ENCODE peak calls at places on chromosomes 1 and 21, in eight cellular contexts. One of them, this sample, is unnamed. For H3K27me3, the result is how much of the 10 kb centered on the place peaks cover.

GRCh38 chr21:34690041-34690792 is 21.4 kb downstream of the CLIC6 start:
- DNase-seq in testis: no peak
- DNase-seq in IMR-90: no peak
- DNase-seq in right cardiac atrium: no peak
- DNase-seq in CD8-positive, alpha-beta memory T cell: no peak
- DNase-seq in breast epithelium: no peak
- DNase-seq in Karpas-422: no peak
- DNase-seq in heart left ventricle: no peak
- DNase-seq in this sample: no peak

GRCh38 chr1:70264875-70265274 is 43.7 kb downstream of the SRSF11 start:
- DNase-seq in testis: peak
- DNase-seq in IMR-90: no peak
- DNase-seq in right cardiac atrium: no peak
- DNase-seq in CD8-positive, alpha-beta memory T cell: no peak
- DNase-seq in breast epithelium: no peak
- DNase-seq in Karpas-422: no peak
- DNase-seq in heart left ventricle: no peak
- DNase-seq in this sample: no peak

GRCh38 chr1:164784960-164785359 is 226.0 kb downstream of the PBX1 start:
- DNase-seq in testis: no peak
- DNase-seq in IMR-90: no peak
- DNase-seq in right cardiac atrium: no peak
- DNase-seq in CD8-positive, alpha-beta memory T cell: no peak
- DNase-seq in breast epithelium: no peak
- DNase-seq in Karpas-422: no peak
- DNase-seq in heart left ventricle: no peak
- DNase-seq in this sample: no peak

GRCh38 chr1:201718346-201719202 is 110.4 kb upstream of the IPO9 start:
- DNase-seq in testis: no peak
- DNase-seq in IMR-90: no peak
- DNase-seq in right cardiac atrium: peak
- DNase-seq in CD8-positive, alpha-beta memory T cell: no peak
- DNase-seq in breast epithelium: no peak
- DNase-seq in Karpas-422: peak
- DNase-seq in heart left ventricle: peak
- DNase-seq in this sample: no peak

GRCh38 chr1:60101516-60101915 is 27.9 kb upstream of the C1orf87 start:
- DNase-seq in testis: no peak
- DNase-seq in IMR-90: no peak
- DNase-seq in right cardiac atrium: no peak
- DNase-seq in CD8-positive, alpha-beta memory T cell: no peak
- DNase-seq in breast epithelium: no peak
- DNase-seq in Karpas-422: no peak
- DNase-seq in heart left ventricle: no peak
- DNase-seq in this sample: no peak

GRCh38 chr1:150196411-150196810 is 39.5 kb downstream of the ANP32E start:
- DNase-seq in testis: no peak
- DNase-seq in IMR-90: no peak
- DNase-seq in right cardiac atrium: no peak
- DNase-seq in CD8-positive, alpha-beta memory T cell: no peak
- DNase-seq in breast epithelium: no peak
- DNase-seq in Karpas-422: no peak
- DNase-seq in heart left ventricle: no peak
- DNase-seq in this sample: no peak

GRCh38 chr1:228979774-228980173 is 244.5 kb downstream of the RHOU start:
- DNase-seq in testis: no peak
- DNase-seq in IMR-90: no peak
- DNase-seq in right cardiac atrium: no peak
- DNase-seq in CD8-positive, alpha-beta memory T cell: no peak
- DNase-seq in breast epithelium: no peak
- DNase-seq in Karpas-422: no peak
- DNase-seq in heart left ventricle: no peak
- DNase-seq in this sample: no peak

GRCh38 chr1:196355206-196355786 is 252.9 kb downstream of the KCNT2 start:
- DNase-seq in testis: no peak
- DNase-seq in IMR-90: peak
- DNase-seq in right cardiac atrium: no peak
- DNase-seq in CD8-positive, alpha-beta memory T cell: no peak
- DNase-seq in breast epithelium: no peak
- DNase-seq in Karpas-422: no peak
- DNase-seq in heart left ventricle: no peak
- DNase-seq in this sample: no peak

GRCh38 chr21:15533618-15534017 is 196.2 kb upstream of the USP25 start:
- DNase-seq in testis: no peak
- DNase-seq in IMR-90: no peak
- DNase-seq in right cardiac atrium: no peak
- DNase-seq in CD8-positive, alpha-beta memory T cell: no peak
- DNase-seq in breast epithelium: no peak
- DNase-seq in Karpas-422: no peak
- DNase-seq in heart left ventricle: no peak
- DNase-seq in this sample: no peak

GRCh38 chr1:222821239-222821638 is 6.4 kb downstream of the DISP1 start:
- DNase-seq in testis: no peak
- DNase-seq in IMR-90: peak
- DNase-seq in right cardiac atrium: no peak
- DNase-seq in CD8-positive, alpha-beta memory T cell: no peak
- DNase-seq in breast epithelium: no peak
- DNase-seq in Karpas-422: no peak
- DNase-seq in heart left ventricle: no peak
- DNase-seq in this sample: no peak

DNA sequence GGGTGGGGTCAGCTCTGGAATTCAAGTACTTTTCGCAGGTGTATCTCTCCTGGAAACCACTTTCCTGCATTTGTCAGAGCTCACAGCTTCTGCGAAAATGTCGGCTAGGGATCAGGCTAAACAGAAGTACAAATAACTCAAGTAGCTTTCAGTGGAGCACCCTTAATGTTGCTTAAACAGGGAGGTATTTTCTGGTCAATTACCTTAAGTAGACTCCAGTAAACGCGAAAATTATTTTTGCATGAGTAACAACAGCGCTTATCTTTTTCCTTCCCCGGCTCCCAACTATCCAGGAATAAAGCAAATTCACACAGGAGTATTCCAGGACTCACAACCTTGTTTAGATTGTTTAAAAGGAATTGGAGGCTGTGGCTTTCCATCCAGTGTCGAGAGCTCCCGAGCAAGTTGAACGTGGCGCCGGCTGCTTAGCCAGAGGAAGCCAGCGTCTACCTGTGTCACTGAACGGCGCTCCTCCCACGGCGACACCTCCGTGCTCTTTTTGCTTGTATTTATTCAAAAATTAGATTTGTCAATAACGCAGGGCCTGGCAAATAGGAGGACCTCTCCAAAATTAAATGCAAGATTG is 7.3 kb upstream of the SIM2 start:
- DNase-seq in testis: no peak
- DNase-seq in IMR-90: peak
- DNase-seq in right cardiac atrium: no peak
- DNase-seq in CD8-positive, alpha-beta memory T cell: no peak
- DNase-seq in breast epithelium: no peak
- DNase-seq in Karpas-422: no peak
- DNase-seq in heart left ventricle: no peak
- DNase-seq in this sample: no peak
- H3K27me3 ChIP-seq in testis: under half
- H3K27me3 ChIP-seq in IMR-90: half or more
- H3K27me3 ChIP-seq in right cardiac atrium: under half
- H3K27me3 ChIP-seq in CD8-positive, alpha-beta memory T cell: half or more
- H3K27me3 ChIP-seq in breast epithelium: under half
- H3K27me3 ChIP-seq in Karpas-422: under half
- H3K27me3 ChIP-seq in heart left ventricle: half or more
- H3K27me3 ChIP-seq in this sample: under half

GRCh38 chr1:27504588-27505419 is 14.8 kb upstream of the WASF2 start:
- DNase-seq in testis: peak
- DNase-seq in IMR-90: peak
- DNase-seq in right cardiac atrium: peak
- DNase-seq in CD8-positive, alpha-beta memory T cell: no peak
- DNase-seq in breast epithelium: peak
- DNase-seq in Karpas-422: no peak
- DNase-seq in heart left ventricle: peak
- DNase-seq in this sample: no peak

GRCh38 chr1:27506703-27507102 is 16.7 kb upstream of the WASF2 start:
- DNase-seq in testis: no peak
- DNase-seq in IMR-90: no peak
- DNase-seq in right cardiac atrium: peak
- DNase-seq in CD8-positive, alpha-beta memory T cell: no peak
- DNase-seq in breast epithelium: no peak
- DNase-seq in Karpas-422: no peak
- DNase-seq in heart left ventricle: peak
- DNase-seq in this sample: no peak

GRCh38 chr1:27503033-27503432 is 13.1 kb upstream of the WASF2 start:
- DNase-seq in testis: no peak
- DNase-seq in IMR-90: no peak
- DNase-seq in right cardiac atrium: peak
- DNase-seq in CD8-positive, alpha-beta memory T cell: no peak
- DNase-seq in breast epithelium: no peak
- DNase-seq in Karpas-422: no peak
- DNase-seq in heart left ventricle: peak
- DNase-seq in this sample: no peak

GRCh38 chr1:27503961-27504587 is 14.1 kb upstream of the WASF2 start:
- DNase-seq in testis: no peak
- DNase-seq in IMR-90: peak
- DNase-seq in right cardiac atrium: peak
- DNase-seq in CD8-positive, alpha-beta memory T cell: no peak
- DNase-seq in breast epithelium: no peak
- DNase-seq in Karpas-422: no peak
- DNase-seq in heart left ventricle: peak
- DNase-seq in this sample: no peak

DNA sequence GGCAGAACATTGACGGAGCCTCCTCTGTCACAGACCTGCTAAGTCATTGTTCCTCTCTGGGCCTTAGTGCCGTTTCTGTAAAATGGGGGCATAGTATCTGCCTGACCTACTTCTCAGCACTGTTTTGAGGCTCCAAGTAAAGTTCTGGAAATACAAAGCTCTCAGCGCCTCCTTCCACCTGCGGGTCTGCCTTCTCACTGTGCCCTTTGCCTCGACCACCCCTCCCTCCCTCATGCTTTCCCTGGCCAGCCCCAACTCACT is 15.4 kb upstream of the WASF2 start:
- DNase-seq in testis: no peak
- DNase-seq in IMR-90: no peak
- DNase-seq in right cardiac atrium: no peak
- DNase-seq in CD8-positive, alpha-beta memory T cell: no peak
- DNase-seq in breast epithelium: no peak
- DNase-seq in Karpas-422: no peak
- DNase-seq in heart left ventricle: no peak
- DNase-seq in this sample: no peak
- H3K4me3 ChIP-seq in testis: no peak
- H3K4me3 ChIP-seq in IMR-90: no peak
- H3K4me3 ChIP-seq in right cardiac atrium: no peak
- H3K4me3 ChIP-seq in CD8-positive, alpha-beta memory T cell: no peak
- H3K4me3 ChIP-seq in breast epithelium: no peak
- H3K4me3 ChIP-seq in Karpas-422: no peak
- H3K4me3 ChIP-seq in heart left ventricle: no peak
- H3K4me3 ChIP-seq in this sample: no peak

DNA sequence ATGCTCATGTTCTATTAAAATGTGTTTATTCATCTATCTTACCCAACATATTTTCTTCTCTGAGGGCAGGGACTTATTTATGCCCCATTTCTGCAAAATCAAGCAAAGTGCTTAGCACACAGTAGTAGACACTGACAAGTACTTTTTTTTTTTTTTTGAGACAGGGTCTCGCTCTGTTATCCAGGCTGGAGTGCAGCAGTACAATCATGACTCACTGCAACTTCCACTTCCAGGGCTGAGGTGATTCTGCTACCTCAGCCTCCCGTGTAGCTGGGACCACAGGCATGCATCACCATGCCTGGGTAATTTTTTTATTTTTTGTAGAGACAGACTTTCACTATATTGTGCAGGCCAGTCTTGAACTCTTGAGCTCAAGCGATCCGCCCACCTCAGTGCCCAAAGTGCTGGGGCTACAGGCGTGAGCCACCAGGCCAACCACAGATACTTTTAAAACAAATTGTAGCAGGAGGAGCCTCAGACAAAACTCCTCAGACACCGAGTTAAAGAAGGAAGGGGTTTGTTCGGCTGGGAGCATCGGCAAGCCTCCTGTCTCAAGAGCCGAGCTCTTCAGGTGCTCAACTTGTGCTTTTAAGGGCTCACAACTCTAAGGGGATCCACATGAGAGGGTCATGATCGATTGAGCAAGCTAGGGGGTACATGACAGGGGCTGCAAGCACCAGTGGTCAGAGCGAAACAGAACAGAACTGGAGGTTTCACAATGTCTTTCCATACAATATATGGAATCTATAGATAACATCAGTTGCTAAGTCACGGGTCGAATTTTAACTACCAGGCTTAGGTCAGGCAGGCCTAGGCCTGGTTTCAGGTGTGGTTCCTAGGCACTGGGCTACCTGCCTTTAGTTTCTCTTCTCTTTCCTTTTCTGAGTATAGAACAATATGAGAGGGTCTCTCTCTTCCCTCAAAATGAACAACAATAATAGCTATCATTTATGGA is 5.7 kb upstream of the TMEM167B start:
- DNase-seq in testis: no peak
- DNase-seq in IMR-90: peak
- DNase-seq in right cardiac atrium: no peak
- DNase-seq in CD8-positive, alpha-beta memory T cell: no peak
- DNase-seq in breast epithelium: no peak
- DNase-seq in Karpas-422: no peak
- DNase-seq in heart left ventricle: no peak
- DNase-seq in this sample: no peak
- H3K27ac ChIP-seq in testis: no peak
- H3K27ac ChIP-seq in IMR-90: no peak
- H3K27ac ChIP-seq in right cardiac atrium: no peak
- H3K27ac ChIP-seq in CD8-positive, alpha-beta memory T cell: no peak
- H3K27ac ChIP-seq in breast epithelium: no peak
- H3K27ac ChIP-seq in Karpas-422: no peak
- H3K27ac ChIP-seq in heart left ventricle: no peak
- H3K27ac ChIP-seq in this sample: no peak

DNA sequence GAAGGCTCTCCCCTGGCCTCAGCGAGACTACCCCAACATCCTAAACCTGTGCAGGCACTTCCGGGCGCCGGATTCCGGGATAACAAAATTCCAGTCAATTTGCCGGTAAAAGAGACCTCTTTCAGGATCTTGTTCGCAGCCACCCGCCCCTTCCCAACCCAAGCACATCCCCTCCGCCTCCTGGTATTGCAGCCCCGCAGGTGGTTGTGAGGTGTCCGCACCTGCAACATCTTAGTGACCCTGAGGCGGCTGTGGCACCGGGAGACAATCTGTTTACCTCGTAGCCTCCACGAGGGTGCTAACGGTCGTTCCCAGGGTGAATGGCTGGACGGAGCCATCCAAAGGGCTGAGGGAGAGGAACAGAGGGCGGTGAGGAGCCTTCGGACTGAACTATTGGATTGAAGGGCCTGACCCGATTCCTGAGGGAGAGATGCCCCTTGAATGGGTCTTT is 2.1 kb downstream of the NR5A2 start:
- DNase-seq in testis: no peak
- DNase-seq in IMR-90: no peak
- DNase-seq in right cardiac atrium: no peak
- DNase-seq in CD8-positive, alpha-beta memory T cell: no peak
- DNase-seq in breast epithelium: no peak
- DNase-seq in Karpas-422: no peak
- DNase-seq in heart left ventricle: no peak
- DNase-seq in this sample: no peak
- H3K27me3 ChIP-seq in testis: under half
- H3K27me3 ChIP-seq in IMR-90: half or more
- H3K27me3 ChIP-seq in right cardiac atrium: under half
- H3K27me3 ChIP-seq in CD8-positive, alpha-beta memory T cell: under half
- H3K27me3 ChIP-seq in breast epithelium: under half
- H3K27me3 ChIP-seq in Karpas-422: under half
- H3K27me3 ChIP-seq in heart left ventricle: half or more
- H3K27me3 ChIP-seq in this sample: half or more

This sample was measured in CD4-positive, CD25-positive, alpha-beta regulatory T cell.